ENCODE peak calls at places on chromosomes 7 and 10, in seven cellular contexts. One of them, this sample, is unnamed.

GRCh38 chr7:52506325-52506724 is 529.1 kb upstream of the POM121L12 start:
- DNase-seq in IMR-90: no peak
- DNase-seq in K562: no peak
- DNase-seq in HepG2: no peak
- DNase-seq in GM12878: no peak
- DNase-seq in A549: no peak
- DNase-seq in H1: no peak
- DNase-seq in this sample: no peak

GRCh38 chr7:46939558-46939957 is 642.4 kb downstream of the TNS3 start:
- DNase-seq in IMR-90: no peak
- DNase-seq in K562: no peak
- DNase-seq in HepG2: no peak
- DNase-seq in GM12878: no peak
- DNase-seq in A549: no peak
- DNase-seq in H1: no peak
- DNase-seq in this sample: no peak

GRCh38 chr7:101815826-101816488 is 1.5 kb upstream of the CUX1 start:
- DNase-seq in IMR-90: peak; percentile 79
- DNase-seq in K562: peak; percentile 82
- DNase-seq in HepG2: peak; percentile 70
- DNase-seq in GM12878: no peak
- DNase-seq in A549: peak; percentile 84
- DNase-seq in H1: peak; percentile 33
- DNase-seq in this sample: peak; percentile 73

GRCh38 chr7:131000389-131000788 is 266.4 kb upstream of the KLF14 start:
- DNase-seq in IMR-90: no peak
- DNase-seq in K562: no peak
- DNase-seq in HepG2: no peak
- DNase-seq in GM12878: no peak
- DNase-seq in A549: no peak
- DNase-seq in H1: no peak
- DNase-seq in this sample: no peak

GRCh38 chr10:19432000-19432399 is 383.4 kb downstream of the MALRD1 start:
- DNase-seq in IMR-90: no peak
- DNase-seq in K562: no peak
- DNase-seq in HepG2: no peak
- DNase-seq in GM12878: no peak
- DNase-seq in A549: no peak
- DNase-seq in H1: no peak
- DNase-seq in this sample: no peak

GRCh38 chr10:43965033-43965917 is 316.6 kb upstream of the ZNF32 start:
- DNase-seq in IMR-90: peak; percentile 26
- DNase-seq in K562: no peak
- DNase-seq in HepG2: no peak
- DNase-seq in GM12878: peak; percentile 74
- DNase-seq in A549: no peak
- DNase-seq in H1: no peak
- DNase-seq in this sample: no peak

GRCh38 chr7:15555385-15555859 is 6.4 kb downstream of the AGMO start:
- DNase-seq in IMR-90: peak; percentile 23
- DNase-seq in K562: no peak
- DNase-seq in HepG2: peak; percentile 3
- DNase-seq in GM12878: no peak
- DNase-seq in A549: peak; percentile 52
- DNase-seq in H1: no peak
- DNase-seq in this sample: no peak

GRCh38 chr7:48899932-48900331 is 24.4 kb upstream of the CDC14C start:
- DNase-seq in IMR-90: no peak
- DNase-seq in K562: no peak
- DNase-seq in HepG2: no peak
- DNase-seq in GM12878: no peak
- DNase-seq in A549: no peak
- DNase-seq in H1: no peak
- DNase-seq in this sample: no peak

GRCh38 chr10:107545717-107546116 is 381.2 kb upstream of the SORCS1 start:
- DNase-seq in IMR-90: no peak
- DNase-seq in K562: no peak
- DNase-seq in HepG2: no peak
- DNase-seq in GM12878: no peak
- DNase-seq in A549: no peak
- DNase-seq in H1: no peak
- DNase-seq in this sample: no peak

GRCh38 chr10:100923580-100923979 is 10.8 kb downstream of the SLF2 start:
- DNase-seq in IMR-90: no peak
- DNase-seq in K562: no peak
- DNase-seq in HepG2: no peak
- DNase-seq in GM12878: no peak
- DNase-seq in A549: no peak
- DNase-seq in H1: no peak
- DNase-seq in this sample: no peak

GRCh38 chr7:54705436-54705835 is 53.6 kb downstream of the SEC61G start:
- DNase-seq in IMR-90: peak; percentile 37
- DNase-seq in K562: no peak
- DNase-seq in HepG2: no peak
- DNase-seq in GM12878: peak; percentile 33
- DNase-seq in A549: peak; percentile 78
- DNase-seq in H1: no peak
- DNase-seq in this sample: peak; percentile 41

GRCh38 chr7:155348806-155349205 is 51.1 kb downstream of the INSIG1 start:
- DNase-seq in IMR-90: no peak
- DNase-seq in K562: no peak
- DNase-seq in HepG2: no peak
- DNase-seq in GM12878: no peak
- DNase-seq in A549: no peak
- DNase-seq in H1: no peak
- DNase-seq in this sample: no peak

GRCh38 chr10:100519321-100520051 is at the start of gene SEC31B:
- DNase-seq in IMR-90: no peak
- DNase-seq in K562: no peak
- DNase-seq in HepG2: peak; percentile 50
- DNase-seq in GM12878: no peak
- DNase-seq in A549: no peak
- DNase-seq in H1: no peak
- DNase-seq in this sample: no peak

GRCh38 chr10:118870467-118871243 is 115.9 kb upstream of the CACUL1 start:
- DNase-seq in IMR-90: peak; percentile 39
- DNase-seq in K562: no peak
- DNase-seq in HepG2: peak; percentile 8
- DNase-seq in GM12878: no peak
- DNase-seq in A549: peak; percentile 52
- DNase-seq in H1: no peak
- DNase-seq in this sample: no peak

GRCh38 chr7:25028370-25028971 is 48.5 kb upstream of the OSBPL3 start:
- DNase-seq in IMR-90: peak; percentile 96
- DNase-seq in K562: no peak
- DNase-seq in HepG2: peak; percentile 76
- DNase-seq in GM12878: no peak
- DNase-seq in A549: peak; percentile 70
- DNase-seq in H1: no peak
- DNase-seq in this sample: no peak

GRCh38 chr10:120392671-120393079 is 64.4 kb upstream of the PLPP4 start:
- DNase-seq in IMR-90: no peak
- DNase-seq in K562: no peak
- DNase-seq in HepG2: no peak
- DNase-seq in GM12878: no peak
- DNase-seq in A549: no peak
- DNase-seq in H1: no peak
- DNase-seq in this sample: no peak

GRCh38 chr7:2964208-2964607 is 79.5 kb downstream of the CARD11 start:
- DNase-seq in IMR-90: no peak
- DNase-seq in K562: no peak
- DNase-seq in HepG2: no peak
- DNase-seq in GM12878: no peak
- DNase-seq in A549: no peak
- DNase-seq in H1: no peak
- DNase-seq in this sample: no peak

GRCh38 chr7:37495574-37496184 is 47.0 kb upstream of the ELMO1 start:
- DNase-seq in IMR-90: peak; percentile 13
- DNase-seq in K562: peak; percentile 24
- DNase-seq in HepG2: peak; percentile 13
- DNase-seq in GM12878: no peak
- DNase-seq in A549: peak; percentile 33
- DNase-seq in H1: no peak
- DNase-seq in this sample: no peak

GRCh38 chr10:67976292-67977245 is 92.1 kb downstream of the SIRT1 start:
- DNase-seq in IMR-90: peak; percentile 19
- DNase-seq in K562: no peak
- DNase-seq in HepG2: peak; percentile 13
- DNase-seq in GM12878: no peak
- DNase-seq in A549: no peak
- DNase-seq in H1: peak; percentile 3
- DNase-seq in this sample: no peak

GRCh38 chr10:21292763-21293517 is 232.5 kb downstream of the SKIDA1 start:
- DNase-seq in IMR-90: peak; percentile 98
- DNase-seq in K562: no peak
- DNase-seq in HepG2: peak; percentile 84
- DNase-seq in GM12878: no peak
- DNase-seq in A549: peak; percentile 98
- DNase-seq in H1: no peak
- DNase-seq in this sample: peak; percentile 95

GRCh38 chr7:5780801-5781496 is 514 bp downstream of the RNF216 start:
- DNase-seq in IMR-90: no peak
- DNase-seq in K562: no peak
- DNase-seq in HepG2: no peak
- DNase-seq in GM12878: no peak
- DNase-seq in A549: peak; percentile 25
- DNase-seq in H1: no peak
- DNase-seq in this sample: no peak

GRCh38 chr7:154928136-154929005 is 74.6 kb downstream of the PAXIP1 start:
- DNase-seq in IMR-90: peak; percentile 93
- DNase-seq in K562: peak; percentile 87
- DNase-seq in HepG2: peak; percentile 95
- DNase-seq in GM12878: peak; percentile 99
- DNase-seq in A549: peak; percentile 92
- DNase-seq in H1: no peak
- DNase-seq in this sample: peak; percentile 91

GRCh38 chr10:132156382-132156781 is 30.4 kb upstream of the DPYSL4 start:
- DNase-seq in IMR-90: no peak
- DNase-seq in K562: no peak
- DNase-seq in HepG2: no peak
- DNase-seq in GM12878: no peak
- DNase-seq in A549: no peak
- DNase-seq in H1: no peak
- DNase-seq in this sample: no peak

GRCh38 chr10:132155723-132156381 is 30.9 kb upstream of the DPYSL4 start:
- DNase-seq in IMR-90: no peak
- DNase-seq in K562: no peak
- DNase-seq in HepG2: no peak
- DNase-seq in GM12878: no peak
- DNase-seq in A549: no peak
- DNase-seq in H1: no peak
- DNase-seq in this sample: no peak

GRCh38 chr10:132158810-132159209 is 27.9 kb upstream of the DPYSL4 start:
- DNase-seq in IMR-90: no peak
- DNase-seq in K562: no peak
- DNase-seq in HepG2: no peak
- DNase-seq in GM12878: no peak
- DNase-seq in A549: peak; percentile 52
- DNase-seq in H1: no peak
- DNase-seq in this sample: no peak

GRCh38 chr10:132157101-132157500 is 29.6 kb upstream of the DPYSL4 start:
- DNase-seq in IMR-90: no peak
- DNase-seq in K562: no peak
- DNase-seq in HepG2: no peak
- DNase-seq in GM12878: no peak
- DNase-seq in A549: no peak
- DNase-seq in H1: no peak
- DNase-seq in this sample: no peak

GRCh38 chr10:132158122-132158741 is 28.5 kb upstream of the DPYSL4 start:
- DNase-seq in IMR-90: no peak
- DNase-seq in K562: peak; percentile 16
- DNase-seq in HepG2: no peak
- DNase-seq in GM12878: no peak
- DNase-seq in A549: no peak
- DNase-seq in H1: no peak
- DNase-seq in this sample: peak; percentile 15
- TF ChIP-seq CEBPB in IMR-90: no peak
- TF ChIP-seq CEBPB in K562: no peak
- TF ChIP-seq CEBPB in HepG2: no peak
- TF ChIP-seq CEBPB in GM12878: no peak
- TF ChIP-seq CEBPB in A549: no peak
- TF ChIP-seq CEBPB in H1: no peak
- TF ChIP-seq CEBPB in this sample: no peak

GRCh38 chr10:27529010-27529783 is 25.1 kb downstream of the RAB18 start:
- DNase-seq in IMR-90: peak; percentile 31
- DNase-seq in K562: peak; percentile 46
- DNase-seq in HepG2: no peak
- DNase-seq in GM12878: no peak
- DNase-seq in A549: peak; percentile 59
- DNase-seq in H1: no peak
- DNase-seq in this sample: no peak

GRCh38 chr10:27530477-27530876 is 26.4 kb downstream of the RAB18 start:
- DNase-seq in IMR-90: no peak
- DNase-seq in K562: no peak
- DNase-seq in HepG2: no peak
- DNase-seq in GM12878: no peak
- DNase-seq in A549: no peak
- DNase-seq in H1: no peak
- DNase-seq in this sample: no peak

GRCh38 chr10:27526242-27526641 is 22.1 kb downstream of the RAB18 start:
- DNase-seq in IMR-90: no peak
- DNase-seq in K562: no peak
- DNase-seq in HepG2: no peak
- DNase-seq in GM12878: no peak
- DNase-seq in A549: no peak
- DNase-seq in H1: no peak
- DNase-seq in this sample: no peak

GRCh38 chr10:27527597-27528295 is 23.6 kb downstream of the RAB18 start:
- DNase-seq in IMR-90: no peak
- DNase-seq in K562: no peak
- DNase-seq in HepG2: no peak
- DNase-seq in GM12878: no peak
- DNase-seq in A549: no peak
- DNase-seq in H1: no peak
- DNase-seq in this sample: no peak

GRCh38 chr10:27525819-27526218 is 21.7 kb downstream of the RAB18 start:
- DNase-seq in IMR-90: peak; percentile 47
- DNase-seq in K562: no peak
- DNase-seq in HepG2: no peak
- DNase-seq in GM12878: no peak
- DNase-seq in A549: peak; percentile 14
- DNase-seq in H1: no peak
- DNase-seq in this sample: no peak
- TF ChIP-seq CEBPB in IMR-90: no peak
- TF ChIP-seq CEBPB in K562: no peak
- TF ChIP-seq CEBPB in HepG2: no peak
- TF ChIP-seq CEBPB in GM12878: no peak
- TF ChIP-seq CEBPB in A549: no peak
- TF ChIP-seq CEBPB in H1: no peak
- TF ChIP-seq CEBPB in this sample: no peak

GRCh38 chr7:127239814-127240213 is 12.9 kb downstream of the GRM8 start:
- DNase-seq in IMR-90: no peak
- DNase-seq in K562: peak; percentile 49
- DNase-seq in HepG2: no peak
- DNase-seq in GM12878: no peak
- DNase-seq in A549: peak; percentile 4
- DNase-seq in H1: no peak
- DNase-seq in this sample: no peak
- TF ChIP-seq CEBPB in IMR-90: no peak
- TF ChIP-seq CEBPB in K562: no peak
- TF ChIP-seq CEBPB in HepG2: no peak
- TF ChIP-seq CEBPB in GM12878: no peak
- TF ChIP-seq CEBPB in A549: no peak
- TF ChIP-seq CEBPB in H1: no peak
- TF ChIP-seq CEBPB in this sample: no peak

GRCh38 chr7:77348371-77348813 is 67.8 kb downstream of the GSAP start:
- DNase-seq in IMR-90: peak; percentile 82
- DNase-seq in K562: no peak
- DNase-seq in HepG2: no peak
- DNase-seq in GM12878: no peak
- DNase-seq in A549: no peak
- DNase-seq in H1: no peak
- DNase-seq in this sample: no peak
- TF ChIP-seq CEBPB in IMR-90: no peak
- TF ChIP-seq CEBPB in K562: no peak
- TF ChIP-seq CEBPB in HepG2: no peak
- TF ChIP-seq CEBPB in GM12878: no peak
- TF ChIP-seq CEBPB in A549: no peak
- TF ChIP-seq CEBPB in H1: no peak
- TF ChIP-seq CEBPB in this sample: no peak